ENCODE peak calls at places on chromosomes 11 and 22, in eight cellular contexts. P, S, K, W, I, M, H and X are unnamed samples.

GRCh38 chr22:24121938-24122337 is 59.3 kb upstream of the SUSD2 start:
- DNase-seq in P (no peak), S (no peak), K (no peak), W (no peak), I (no peak), M (no peak), H (no peak), X (no peak)

GRCh38 chr11:17479284-17480214 is 2.9 kb upstream of the ABCC8 start:
- DNase-seq in P (no peak), S (no peak), K (peak; percentile 49), W (no peak), I (no peak), M (no peak), H (no peak), X (no peak)

GRCh38 chr11:102546923-102547471 is 16.4 kb upstream of the MMP7 start:
- DNase-seq in P (no peak), S (no peak), K (no peak), W (no peak), I (no peak), M (no peak), H (no peak), X (peak; percentile 54)

GRCh38 chr11:59668188-59668949 is 468 bp downstream of the PATL1 start:
- DNase-seq in P (peak; percentile 66), S (peak; percentile 42), K (no peak), W (peak; percentile 83), I (peak; percentile 64), M (peak; percentile 36), H (peak; percentile 77), X (peak; percentile 80)

GRCh38 chr22:46869848-46870441 is 107.5 kb downstream of the TBC1D22A start:
- DNase-seq in P (no peak), S (no peak), K (no peak), W (no peak), I (no peak), M (no peak), H (no peak), X (no peak)

GRCh38 chr11:116232364-116232801 is 540.4 kb downstream of the BUD13 start:
- DNase-seq in P (no peak), S (no peak), K (no peak), W (no peak), I (no peak), M (no peak), H (no peak), X (no peak)

GRCh38 chr11:44979536-44980399 is 29.1 kb upstream of the TP53I11 start:
- DNase-seq in P (no peak), S (no peak), K (peak; percentile 10), W (no peak), I (peak; percentile 83), M (peak; percentile 36), H (no peak), X (peak; percentile 86)

GRCh38 chr22:43289976-43290663 is 53.1 kb downstream of the SCUBE1 start:
- DNase-seq in P (no peak), S (peak; percentile 36), K (no peak), W (no peak), I (no peak), M (peak; percentile 53), H (no peak), X (peak; percentile 70)

GRCh38 chr11:77207618-77208313 is 79.7 kb downstream of the MYO7A start:
- DNase-seq in P (no peak), S (no peak), K (no peak), W (no peak), I (no peak), M (no peak), H (no peak), X (no peak)

GRCh38 chr22:41833369-41834004 is 582 bp downstream of the SREBF2 start:
- DNase-seq in P (peak; percentile 42), S (peak; percentile 23), K (no peak), W (peak; percentile 86), I (no peak), M (peak; percentile 44), H (peak; percentile 65), X (peak; percentile 69)

GRCh38 chr11:73312036-73312435 is 4.0 kb downstream of the ARHGEF17 start:
- DNase-seq in P (no peak), S (no peak), K (no peak), W (no peak), I (no peak), M (no peak), H (no peak), X (no peak)

GRCh38 chr11:73314121-73314948 is 6.3 kb downstream of the ARHGEF17 start:
- DNase-seq in P (no peak), S (peak; percentile 43), K (no peak), W (no peak), I (no peak), M (no peak), H (peak; percentile 77), X (peak; percentile 75)

GRCh38 chr11:73312806-73313403 is 4.8 kb downstream of the ARHGEF17 start:
- DNase-seq in P (no peak), S (peak; percentile 60), K (no peak), W (no peak), I (no peak), M (no peak), H (no peak), X (no peak)

GRCh38 chr11:73315288-73316020 is 7.4 kb downstream of the ARHGEF17 start:
- DNase-seq in P (no peak), S (no peak), K (no peak), W (no peak), I (no peak), M (no peak), H (no peak), X (no peak)

DNA sequence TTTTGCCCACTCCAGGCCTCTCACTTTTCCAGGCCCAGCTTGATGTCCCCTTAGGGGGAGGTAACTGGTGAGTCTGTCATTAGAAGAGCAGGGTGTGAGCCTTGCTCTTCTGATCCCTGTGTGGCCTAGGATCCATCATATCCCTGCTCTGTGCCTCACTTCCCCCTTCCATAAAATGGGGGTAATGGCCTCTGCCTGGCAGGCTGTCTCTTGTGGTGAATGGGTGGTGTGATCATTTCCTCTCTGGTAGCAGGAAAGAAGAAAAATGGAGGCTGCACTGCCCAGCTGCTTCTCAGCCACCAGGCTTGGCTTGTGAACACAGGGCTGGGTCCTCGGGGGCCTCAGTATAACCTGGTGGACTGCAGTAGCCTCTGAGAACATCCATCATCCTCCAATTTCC is 5.6 kb downstream of the ARHGEF17 start:
- DNase-seq in P (no peak), S (no peak), K (no peak), W (no peak), I (no peak), M (no peak), H (no peak), X (no peak)
- H3K4me3 ChIP-seq in P (no peak overlapping the region), S (peak overlapping the region; percentile 39), K (no peak overlapping the region), W (peak overlapping the region; percentile 63), I (no peak overlapping the region), M (peak overlapping the region; percentile 76), H (peak overlapping the region; percentile 60), X (peak overlapping the region; percentile 78)

GRCh38 chr11:6735306-6735705 is 36.5 kb downstream of the OR2AG2 start:
- DNase-seq in P (no peak), S (peak; percentile 17), K (no peak), W (no peak), I (no peak), M (no peak), H (no peak), X (no peak)

GRCh38 chr11:6737872-6738466 is 33.8 kb downstream of the OR2AG2 start:
- DNase-seq in P (peak; percentile 62), S (peak; percentile 43), K (peak; percentile 43), W (no peak), I (no peak), M (no peak), H (no peak), X (no peak)

GRCh38 chr11:6734616-6735015 is 37.2 kb downstream of the OR2AG2 start:
- DNase-seq in P (no peak), S (no peak), K (no peak), W (no peak), I (no peak), M (no peak), H (no peak), X (no peak)

GRCh38 chr11:6736495-6737121 is 35.2 kb downstream of the OR2AG2 start:
- DNase-seq in P (no peak), S (peak; percentile 39), K (no peak), W (no peak), I (no peak), M (no peak), H (no peak), X (no peak)

DNA sequence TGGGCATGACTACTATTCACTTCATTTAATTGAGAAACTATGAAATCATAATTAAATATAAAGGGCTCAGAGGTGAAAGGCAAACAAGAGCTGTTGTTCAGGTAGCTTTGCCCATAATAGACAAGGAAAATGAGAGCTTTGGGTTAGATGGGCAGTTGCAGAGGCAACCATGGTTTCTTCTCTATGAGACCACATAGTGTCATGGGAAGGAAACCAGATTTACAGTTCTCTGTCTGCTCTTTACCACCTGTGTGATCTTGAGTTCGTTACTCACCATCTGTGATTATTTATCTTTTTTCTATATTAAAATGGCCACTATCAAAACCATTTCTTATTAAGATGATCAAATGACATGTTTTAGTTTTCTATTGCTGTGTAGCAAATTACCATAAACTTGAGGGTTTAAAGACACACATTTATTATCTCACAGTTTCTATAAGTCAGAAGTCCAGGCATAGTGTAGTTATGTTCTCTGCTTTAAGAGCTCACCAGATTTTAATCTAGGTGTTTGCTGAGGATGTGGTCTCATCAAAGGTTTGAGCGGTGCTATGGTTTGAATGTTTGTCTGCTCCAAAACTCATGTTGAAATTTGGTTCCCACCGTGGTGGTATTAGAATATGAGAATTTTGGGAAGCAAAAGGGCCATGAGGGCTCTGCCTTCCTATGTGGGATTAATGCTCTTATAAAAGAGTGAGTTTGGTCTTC is 38.3 kb downstream of the OR2AG2 start:
- DNase-seq in P (no peak), S (no peak), K (no peak), W (no peak), I (no peak), M (no peak), H (no peak), X (no peak)
- H3K4me3 ChIP-seq in P (peak overlapping the region; percentile 70), S (no peak overlapping the region), K (no peak overlapping the region), W (no peak overlapping the region), I (no peak overlapping the region), M (no peak overlapping the region), H (no peak overlapping the region), X (no peak overlapping the region)

GRCh38 chr22:50523806-50524663 is 1.4 kb downstream of the SCO2 start:
- DNase-seq in P (no peak), S (no peak), K (no peak), W (no peak), I (peak; percentile 55), M (no peak), H (no peak), X (no peak)
- H3K4me3 ChIP-seq in P (peak overlapping the region; percentile 65), S (peak overlapping the region; percentile 66), K (peak overlapping the region; percentile 78), W (peak overlapping the region; percentile 91), I (peak overlapping the region; percentile 51), M (peak overlapping the region; percentile 66), H (peak overlapping the region; percentile 64), X (peak overlapping the region; percentile 79)

DNA sequence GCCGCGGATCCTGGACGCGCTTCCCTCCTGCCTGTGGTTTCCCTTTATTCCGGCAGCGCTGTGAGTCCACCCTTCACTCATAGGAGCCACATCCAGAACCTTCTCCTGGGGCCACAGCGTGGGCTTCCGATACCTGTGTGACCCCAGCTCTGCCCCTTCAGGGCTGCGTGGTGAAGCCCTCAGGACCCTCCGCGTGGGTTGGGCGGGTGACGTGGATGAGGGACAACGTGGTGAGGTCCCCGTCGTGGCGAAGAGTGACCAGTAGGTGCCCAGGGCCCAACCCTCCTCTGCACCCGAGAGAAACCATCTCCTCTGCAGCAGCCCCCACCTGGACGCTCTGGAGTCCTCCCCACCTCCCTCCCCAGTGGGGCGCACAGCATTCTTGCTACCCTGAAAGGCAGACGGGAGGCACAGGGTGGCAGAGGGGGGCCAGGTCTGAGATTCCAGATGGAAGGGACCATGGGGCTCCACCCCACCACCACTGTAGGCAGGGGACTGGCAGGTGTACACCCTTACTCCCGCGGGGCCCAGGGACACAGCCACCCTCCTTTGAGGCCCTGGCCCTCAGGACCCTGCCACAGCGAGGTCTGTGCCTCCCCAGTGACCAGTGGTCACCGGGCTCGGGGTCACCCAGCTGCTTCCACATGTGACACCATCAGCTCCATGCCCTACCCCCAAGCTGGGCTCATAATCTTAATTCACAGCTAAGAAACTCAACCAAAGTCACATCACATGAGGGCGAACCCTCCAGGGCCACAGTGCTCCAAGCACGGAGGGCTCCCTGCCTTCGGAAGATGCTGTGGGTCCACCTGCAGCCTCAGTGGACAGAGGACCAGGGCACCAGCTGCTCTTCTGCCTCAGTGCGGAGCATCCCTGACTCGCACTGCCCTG is 3.4 kb upstream of the ZBED4 start:
- DNase-seq in P (no peak), S (no peak), K (no peak), W (no peak), I (no peak), M (no peak), H (no peak), X (no peak)
- H3K4me3 ChIP-seq in P (no peak overlapping the region), S (no peak overlapping the region), K (no peak overlapping the region), W (peak overlapping the region; percentile 49), I (no peak overlapping the region), M (peak overlapping the region; percentile 55), H (no peak overlapping the region), X (peak overlapping the region; percentile 59)